ENCODE peak calls at places on chromosomes 2 and 18, in six cellular contexts. T, R, N, G, P and D are unnamed samples.

GRCh38 chr2:212537311-212538155 is 1.1 kb downstream of the ERBB4 start:
- DNase-seq in T (no peak), R (peak; percentile 69), N (peak; percentile 41), G (peak; percentile 44), P (peak; percentile 47), D (no peak)

GRCh38 chr2:159890945-159891588 is 93.1 kb upstream of the CD302 start:
- DNase-seq in T (no peak), R (no peak), N (peak; percentile 49), G (no peak), P (no peak), D (no peak)

GRCh38 chr2:187942876-187943275 is 348.8 kb upstream of the GULP1 start:
- DNase-seq in T (peak; percentile 52), R (no peak), N (no peak), G (no peak), P (no peak), D (no peak)

GRCh38 chr18:519019-519879 is 18.7 kb upstream of the COLEC12 start:
- DNase-seq in T (peak; percentile 56), R (peak; percentile 79), N (peak; percentile 49), G (peak; percentile 71), P (peak; percentile 33), D (no peak)

GRCh38 chr2:72794572-72794971 is 31.3 kb downstream of the EXOC6B start:
- DNase-seq in T (no peak), R (no peak), N (no peak), G (no peak), P (no peak), D (no peak)

GRCh38 chr18:9701604-9702324 is 6.3 kb upstream of the RAB31 start:
- DNase-seq in T (no peak), R (no peak), N (peak; percentile 47), G (no peak), P (no peak), D (no peak)

GRCh38 chr2:85215074-85216050 is 82.2 kb downstream of the TCF7L1 start:
- DNase-seq in T (peak; percentile 95), R (no peak), N (no peak), G (no peak), P (peak; percentile 15), D (peak; percentile 21)

GRCh38 chr2:26458365-26459042 is 19.4 kb downstream of the OTOF start:
- DNase-seq in T (no peak), R (peak; percentile 51), N (no peak), G (no peak), P (no peak), D (no peak)

GRCh38 chr18:77422974-77423373 is 173.3 kb downstream of the GALR1 start:
- DNase-seq in T (no peak), R (no peak), N (no peak), G (no peak), P (no peak), D (no peak)

GRCh38 chr2:98704499-98705332 is 26.2 kb downstream of the MGAT4A start:
- DNase-seq in T (no peak), R (no peak), N (no peak), G (no peak), P (no peak), D (no peak)

GRCh38 chr2:229713371-229714079 is 830 bp downstream of the DNER start:
- DNase-seq in T (no peak), R (no peak), N (peak; percentile 23), G (no peak), P (no peak), D (no peak)

GRCh38 chr2:47784349-47784851 is 1.5 kb downstream of the MSH6 start:
- DNase-seq in T (peak; percentile 42), R (no peak), N (no peak), G (no peak), P (no peak), D (no peak)

GRCh38 chr2:64644240-64645013 is 9.3 kb downstream of the SERTAD2 start:
- DNase-seq in T (peak; percentile 77), R (peak; percentile 85), N (peak; percentile 75), G (peak; percentile 76), P (peak; percentile 53), D (no peak)

GRCh38 chr18:55422456-55423185 is 165.4 kb downstream of the TCF4 start:
- DNase-seq in T (peak; percentile 74), R (peak; percentile 67), N (no peak), G (peak; percentile 27), P (no peak), D (no peak)

GRCh38 chr2:237092920-237093781 is 7.5 kb downstream of the COPS8 start:
- DNase-seq in T (peak; percentile 91), R (no peak), N (no peak), G (no peak), P (peak; percentile 42), D (no peak)

GRCh38 chr18:62942578-62942977 is 227.2 kb downstream of the PHLPP1 start:
- DNase-seq in T (no peak), R (no peak), N (no peak), G (no peak), P (no peak), D (no peak)

GRCh38 chr18:31278609-31279071 is 39.3 kb upstream of the DSG1 start:
- DNase-seq in T (no peak), R (no peak), N (no peak), G (no peak), P (no peak), D (no peak)

DNA sequence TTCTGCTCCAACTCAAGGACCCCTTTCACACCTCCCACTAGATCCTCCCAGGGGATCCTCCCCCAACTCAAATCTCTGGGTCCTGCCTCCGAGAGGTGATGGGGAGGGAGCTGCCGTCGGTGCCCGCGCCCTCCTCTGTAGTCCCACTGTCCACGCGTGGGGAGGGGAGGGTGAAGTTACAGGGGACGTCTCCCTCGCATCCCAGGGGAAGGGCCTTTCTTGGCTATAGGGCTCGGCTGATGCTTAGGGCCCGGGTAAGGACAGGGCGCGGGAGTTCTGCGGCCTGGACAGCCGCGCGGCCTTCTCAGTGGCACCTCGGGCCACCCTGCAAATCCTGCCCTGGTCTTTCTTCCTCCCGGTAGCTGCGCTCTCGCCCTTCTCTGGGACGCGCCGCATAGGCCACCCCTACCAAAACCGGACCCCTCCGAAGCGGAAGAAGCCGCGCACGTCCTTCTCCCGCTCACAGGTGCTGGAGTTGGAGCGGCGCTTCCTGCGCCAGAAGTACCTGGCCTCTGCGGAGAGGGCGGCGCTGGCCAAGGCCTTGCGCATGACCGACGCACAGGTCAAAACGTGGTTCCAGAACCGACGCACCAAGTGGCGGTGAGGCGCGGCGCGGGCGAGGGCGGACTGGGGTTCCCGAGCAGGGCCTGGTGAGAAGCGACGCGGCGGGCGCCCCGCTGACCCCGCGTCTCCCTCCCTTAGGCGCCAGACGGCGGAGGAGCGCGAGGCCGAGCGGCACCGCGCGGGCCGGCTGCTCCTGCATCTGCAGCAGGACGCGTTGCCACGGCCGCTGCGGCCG is 1.2 kb downstream of the TLX2 start:
- DNase-seq in T (no peak), R (no peak), N (peak; percentile 37), G (no peak), P (no peak), D (no peak)
- TF ChIP-seq CTCF in T (no peak), R (no peak), N (no peak), G (no peak), P (no peak), D (no peak)

GRCh38 chr2:17879913-17880274 is 1.4 kb downstream of the KCNS3 start:
- DNase-seq in T (no peak), R (no peak), N (no peak), G (no peak), P (peak; percentile 50), D (no peak)
- H3K4me3 ChIP-seq in T (no peak overlapping the region), R (peak overlapping the region; percentile 94), N (no peak overlapping the region), G (no peak overlapping the region), P (peak overlapping the region; percentile 50), D (peak overlapping the region; percentile 80)

DNA sequence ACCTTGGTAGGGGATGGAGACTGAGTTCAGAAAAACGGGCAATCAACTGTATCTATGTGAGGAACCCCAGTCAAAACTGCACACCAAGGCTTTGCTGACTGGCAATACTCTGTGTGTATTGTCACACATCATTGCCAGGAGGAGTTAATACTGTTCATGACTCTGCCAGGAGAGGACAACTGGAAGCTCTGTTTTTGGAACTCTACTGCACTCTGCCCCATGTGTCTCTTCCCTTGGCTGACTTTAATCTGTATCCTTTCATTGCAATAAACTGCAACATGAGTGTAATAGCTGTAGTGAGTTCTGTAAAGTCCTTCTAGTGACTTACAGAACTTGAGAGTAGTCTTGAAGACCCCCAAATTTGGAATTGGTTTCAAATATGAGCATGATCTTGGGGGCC is 72.3 kb downstream of the FAM228A start:
- DNase-seq in T (no peak), R (no peak), N (no peak), G (no peak), P (no peak), D (no peak)
- H3K36me3 ChIP-seq in T (no peaks in the 10 kb centered on the region), R (peaks cover 52% of the 10 kb centered on the region), N (peaks cover 12% of the 10 kb centered on the region), G (peaks cover 97% of the 10 kb centered on the region), P (peaks cover 2% of the 10 kb centered on the region), D (no peaks in the 10 kb centered on the region)

GRCh38 chr2:145597011-145597410 is 1077.1 kb upstream of the ZEB2 start:
- DNase-seq in T (no peak), R (no peak), N (no peak), G (no peak), P (no peak), D (no peak)

GRCh38 chr2:145593280-145593679 is 1073.4 kb upstream of the ZEB2 start:
- DNase-seq in T (no peak), R (no peak), N (peak; percentile 49), G (no peak), P (no peak), D (no peak)

GRCh38 chr2:145592362-145592761 is 1072.4 kb upstream of the ZEB2 start:
- DNase-seq in T (no peak), R (no peak), N (no peak), G (no peak), P (no peak), D (no peak)

GRCh38 chr2:145595296-145595695 is 1075.4 kb upstream of the ZEB2 start:
- DNase-seq in T (no peak), R (no peak), N (no peak), G (no peak), P (no peak), D (peak; percentile 18)

DNA sequence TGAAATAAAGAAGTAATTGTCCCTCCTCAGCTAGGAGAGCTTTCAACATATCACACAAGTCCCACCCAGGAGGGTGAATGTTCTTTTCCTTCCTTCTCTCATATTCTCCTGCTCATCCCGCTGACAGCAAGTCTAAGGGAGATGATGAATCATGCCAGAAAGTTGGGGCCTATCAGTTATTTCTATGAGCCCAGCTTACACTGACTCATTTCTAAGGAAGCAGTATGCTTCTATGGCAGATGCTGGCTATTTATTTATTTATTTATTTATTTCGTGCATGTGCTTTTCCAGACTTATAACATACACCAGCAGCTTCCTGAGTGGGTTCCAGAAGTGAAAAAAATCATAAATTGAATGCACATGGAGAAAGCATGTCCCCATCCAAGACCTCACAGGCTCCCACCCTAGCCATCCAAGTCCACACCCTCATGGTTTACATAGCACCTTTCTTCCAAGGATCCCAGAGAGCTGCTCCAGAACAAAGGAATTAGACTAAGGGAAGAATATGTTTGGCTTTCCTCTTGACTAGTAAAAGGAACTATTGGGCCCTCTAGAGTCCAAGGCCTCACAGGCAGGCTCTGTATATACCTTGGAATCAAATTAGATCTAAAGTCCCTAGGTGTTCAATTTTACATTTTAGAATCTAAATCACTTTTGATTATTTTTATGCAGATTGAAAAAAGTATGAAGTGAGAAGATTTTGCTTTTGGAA is 1074.2 kb upstream of the ZEB2 start:
- DNase-seq in T (peak; percentile 66), R (no peak), N (no peak), G (no peak), P (no peak), D (peak; percentile 43)
- TF ChIP-seq CTCF in T (peak; percentile 37), R (no peak), N (no peak), G (no peak), P (no peak), D (peak; percentile 6)

GRCh38 chr18:32998921-32999320 is 226.1 kb upstream of the KLHL14 start:
- DNase-seq in T (no peak), R (no peak), N (no peak), G (no peak), P (no peak), D (no peak)
- H3K4me3 ChIP-seq in T (no peak overlapping the region), R (no peak overlapping the region), N (no peak overlapping the region), G (no peak overlapping the region), P (no peak overlapping the region), D (no peak overlapping the region)

GRCh38 chr2:207137922-207138321 is 27.8 kb downstream of the KLF7 start:
- DNase-seq in T (no peak), R (no peak), N (no peak), G (no peak), P (no peak), D (no peak)
- H3K36me3 ChIP-seq in T (no peaks in the 10 kb centered on the region), R (no peaks in the 10 kb centered on the region), N (no peaks in the 10 kb centered on the region), G (no peaks in the 10 kb centered on the region), P (no peaks in the 10 kb centered on the region), D (no peaks in the 10 kb centered on the region)